ENCODE peak calls at places on chromosomes 5 and 9, in six cellular contexts. L is Calu3, Q is psoas muscle, H is NB4, X is WTC11, I is RWPE1. N is an unnamed sample.

GRCh38 chr5:96629774-96630173 is 32.4 kb upstream of the CAST start:
- DNase-seq in L (peak; percentile 64), Q (no peak), H (no peak), X (no peak), I (peak; percentile 91), N (no peak)

GRCh38 chr5:126445502-126446174 is 22.4 kb downstream of the GRAMD2B start:
- DNase-seq in L (no peak), Q (no peak), H (no peak), X (no peak), I (no peak), N (no peak)

GRCh38 chr9:16626577-16627130 is 243.8 kb downstream of the BNC2 start:
- DNase-seq in L (peak; percentile 5), Q (peak; percentile 72), H (no peak), X (no peak), I (peak; percentile 4), N (no peak)

GRCh38 chr5:79237735-79238560 is 2.0 kb downstream of the JMY start:
- DNase-seq in L (no peak), Q (no peak), H (no peak), X (no peak), I (no peak), N (peak; percentile 47)

GRCh38 chr9:132411091-132411508 is 1.1 kb downstream of the CFAP77 start:
- DNase-seq in L (peak; percentile 73), Q (peak; percentile 59), H (peak; percentile 42), X (peak; percentile 89), I (peak; percentile 89), N (peak; percentile 77)

GRCh38 chr5:10420926-10421325 is 20.8 kb upstream of the ROPN1L start:
- DNase-seq in L (no peak), Q (no peak), H (peak; percentile 15), X (no peak), I (no peak), N (no peak)

GRCh38 chr5:39014544-39014943 is 59.7 kb downstream of the RICTOR start:
- DNase-seq in L (no peak), Q (no peak), H (no peak), X (no peak), I (no peak), N (no peak)

GRCh38 chr5:173293817-173294672 is 34.2 kb downstream of the STC2 start:
- DNase-seq in L (peak; percentile 87), Q (peak; percentile 85), H (peak; percentile 75), X (peak; percentile 85), I (peak; percentile 88), N (peak; percentile 78)

GRCh38 chr5:1789838-1790462 is 9.7 kb downstream of the MRPL36 start:
- DNase-seq in L (no peak), Q (no peak), H (no peak), X (no peak), I (peak; percentile 39), N (no peak)

GRCh38 chr9:4980046-4980727 is 4.9 kb upstream of the JAK2 start:
- DNase-seq in L (no peak), Q (no peak), H (no peak), X (no peak), I (no peak), N (no peak)

GRCh38 chr5:12284604-12285003 is 380.4 kb upstream of the CTNND2 start:
- DNase-seq in L (no peak), Q (no peak), H (no peak), X (no peak), I (no peak), N (no peak)

GRCh38 chr5:25448646-25449045 is 803.9 kb upstream of the CDH10 start:
- DNase-seq in L (no peak), Q (no peak), H (no peak), X (no peak), I (no peak), N (no peak)

GRCh38 chr5:72508241-72509170 is 1.3 kb upstream of the ZNF366 start:
- DNase-seq in L (no peak), Q (no peak), H (peak; percentile 81), X (no peak), I (no peak), N (peak; percentile 77)

GRCh38 chr5:68762201-68762600 is 331.6 kb upstream of the SLC30A5 start:
- DNase-seq in L (no peak), Q (no peak), H (no peak), X (no peak), I (no peak), N (no peak)

GRCh38 chr5:31478901-31479300 is 53.0 kb downstream of the DROSHA start:
- DNase-seq in L (no peak), Q (no peak), H (no peak), X (no peak), I (no peak), N (no peak)

GRCh38 chr9:29691758-29692407 is 2118.6 kb upstream of the C9orf72 start:
- DNase-seq in L (peak; percentile 32), Q (no peak), H (peak; percentile 75), X (peak; percentile 69), I (peak; percentile 19), N (peak; percentile 3)

GRCh38 chr9:71549023-71549422 is 219.3 kb downstream of the CEMIP2 start:
- DNase-seq in L (no peak), Q (no peak), H (peak; percentile 1), X (no peak), I (no peak), N (peak; percentile 28)

GRCh38 chr5:436641-436975 is 6.4 kb upstream of the EXOC3 start:
- DNase-seq in L (no peak), Q (peak; percentile 6), H (no peak), X (no peak), I (no peak), N (no peak)

GRCh38 chr5:437281-437771 is 5.7 kb upstream of the EXOC3 start:
- DNase-seq in L (no peak), Q (peak; percentile 25), H (peak; percentile 37), X (peak; percentile 11), I (no peak), N (no peak)

GRCh38 chr5:435156-435790 is 7.7 kb upstream of the EXOC3 start:
- DNase-seq in L (no peak), Q (peak; percentile 28), H (no peak), X (no peak), I (no peak), N (no peak)

GRCh38 chr5:434443-435146 is 8.4 kb upstream of the EXOC3 start:
- DNase-seq in L (no peak), Q (peak; percentile 41), H (no peak), X (no peak), I (no peak), N (no peak)

GRCh38 chr5:435961-436640 is 6.9 kb upstream of the EXOC3 start:
- DNase-seq in L (peak; percentile 70), Q (peak; percentile 45), H (peak; percentile 62), X (peak; percentile 62), I (peak; percentile 43), N (peak; percentile 35)
- TF ChIP-seq CTCF in L (no peak), Q (peak; percentile 3), H (peak; percentile 51), X (peak; percentile 24), I (peak; percentile 34), N (peak; percentile 27)

GRCh38 chr9:2208991-2209390 is 193.8 kb downstream of the SMARCA2 start:
- DNase-seq in L (no peak), Q (no peak), H (peak; percentile 44), X (no peak), I (no peak), N (no peak)

GRCh38 chr9:2208465-2208864 is 193.3 kb downstream of the SMARCA2 start:
- DNase-seq in L (no peak), Q (no peak), H (no peak), X (no peak), I (no peak), N (no peak)

GRCh38 chr9:2210201-2210600 is 195.1 kb downstream of the SMARCA2 start:
- DNase-seq in L (no peak), Q (no peak), H (no peak), X (no peak), I (no peak), N (no peak)

GRCh38 chr9:2213830-2214468 is 198.8 kb downstream of the SMARCA2 start:
- DNase-seq in L (no peak), Q (no peak), H (no peak), X (no peak), I (no peak), N (no peak)

DNA sequence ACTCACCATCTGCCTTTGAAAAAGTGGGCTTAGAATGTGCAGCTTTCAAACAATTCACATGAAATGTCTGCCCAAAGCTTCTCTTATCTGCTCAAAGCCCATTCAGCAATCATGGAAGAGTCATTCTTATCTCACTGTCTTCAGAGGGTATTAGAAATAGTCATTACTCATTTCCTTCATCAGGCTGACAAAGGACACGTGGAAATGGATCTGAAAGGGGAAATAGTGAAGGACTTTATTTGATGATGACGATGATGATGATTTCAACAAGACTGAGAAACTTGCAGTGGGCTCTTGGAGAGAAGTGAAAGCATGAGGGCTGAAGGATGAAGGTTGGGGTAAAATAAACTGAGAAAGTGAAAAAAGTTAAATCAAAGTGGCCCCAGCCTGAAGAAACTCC is 194.3 kb downstream of the SMARCA2 start:
- DNase-seq in L (no peak), Q (no peak), H (peak; percentile 22), X (no peak), I (no peak), N (peak; percentile 19)
- TF ChIP-seq CTCF in L (no peak), Q (no peak), H (no peak), X (no peak), I (no peak), N (no peak)

GRCh38 chr9:35193762-35194161 is 32.0 kb downstream of the UNC13B start:
- DNase-seq in L (no peak), Q (no peak), H (peak; percentile 39), X (no peak), I (no peak), N (no peak)
- TF ChIP-seq CTCF in L (no peak), Q (no peak), H (no peak), X (no peak), I (no peak), N (no peak)

DNA sequence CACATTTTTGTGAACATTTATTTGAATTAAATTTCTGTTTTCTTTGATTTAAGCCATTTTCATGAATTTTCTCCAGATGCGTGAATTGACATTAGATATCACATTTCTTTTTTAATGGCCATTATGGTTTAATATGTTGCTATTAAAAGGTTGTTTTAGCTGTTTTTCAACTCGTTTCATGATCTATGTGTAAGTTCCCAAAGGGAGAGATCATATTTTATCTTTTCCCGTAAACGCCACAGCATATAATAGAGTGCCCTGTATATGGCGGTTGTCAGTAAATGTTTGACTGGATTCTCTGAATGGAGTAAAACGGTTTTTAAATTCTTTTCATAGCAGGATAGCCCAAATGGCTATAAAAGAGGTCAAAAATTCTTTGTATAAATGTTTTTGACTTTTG is 35.8 kb downstream of the ZCCHC7 start:
- DNase-seq in L (no peak), Q (no peak), H (no peak), X (no peak), I (no peak), N (no peak)
- TF ChIP-seq CTCF in L (no peak), Q (no peak), H (no peak), X (no peak), I (no peak), N (no peak)

DNA sequence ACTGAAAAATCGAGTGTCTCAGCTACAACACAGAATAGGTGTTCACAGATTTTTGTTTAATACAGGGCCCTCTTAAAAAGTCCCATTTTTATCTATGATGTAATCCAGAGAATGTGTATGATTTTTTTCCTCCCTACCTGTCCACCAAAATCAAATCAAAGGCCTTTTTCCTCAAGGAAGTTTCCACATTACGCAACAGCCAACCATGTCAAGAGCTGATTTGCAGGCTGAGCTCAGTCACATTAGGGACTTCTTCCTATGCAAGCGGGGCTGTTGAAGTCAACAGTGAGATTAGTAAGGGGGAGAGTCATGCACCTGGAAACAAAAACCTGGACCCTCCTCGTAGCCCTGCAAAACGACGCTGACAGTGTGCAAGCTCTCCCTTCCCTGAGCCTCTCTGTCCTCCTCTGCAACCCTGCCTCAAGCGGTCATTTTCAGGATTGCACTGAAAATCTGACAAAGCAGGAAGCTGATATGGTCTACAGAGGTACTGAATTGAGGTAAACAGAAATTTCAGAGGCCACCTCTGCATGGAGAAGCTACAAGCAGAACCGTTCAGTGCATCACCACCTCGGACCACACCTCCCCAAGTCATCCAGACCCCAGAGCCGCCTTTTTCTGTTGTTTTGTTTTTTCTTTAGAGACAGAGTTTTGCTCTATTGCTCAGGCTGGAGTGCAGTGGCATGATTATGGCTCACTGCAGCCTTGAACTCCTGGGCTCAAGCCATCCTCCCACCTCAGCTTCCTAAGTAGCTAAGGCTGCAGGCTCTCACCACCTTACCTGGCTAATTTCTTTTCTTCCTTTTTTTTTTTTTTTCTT is 13.7 kb upstream of the SFXN1 start:
- DNase-seq in L (peak; percentile 78), Q (no peak), H (peak; percentile 37), X (peak; percentile 79), I (peak; percentile 70), N (no peak)
- TF ChIP-seq CTCF in L (peak; percentile 68), Q (peak; percentile 48), H (peak; percentile 66), X (peak; percentile 61), I (peak; percentile 83), N (peak; percentile 72)